ENCODE peak calls at places on chromosomes 11 and 22, in five cellular contexts. One of them, this sample, is unnamed.

GRCh38 chr22:18133452-18133851 is 16.5 kb upstream of the USP18 start:
- ATAC-seq in GM12878: no peak
- ATAC-seq in K562: no peak
- ATAC-seq in upper lobe of left lung: no peak
- ATAC-seq in HepG2: no peak
- ATAC-seq in this sample: peak

GRCh38 chr22:31497148-31497938 is 1.0 kb downstream of the SFI1 start:
- ATAC-seq in GM12878: no peak
- ATAC-seq in K562: no peak
- ATAC-seq in upper lobe of left lung: no peak
- ATAC-seq in HepG2: no peak
- ATAC-seq in this sample: no peak

GRCh38 chr11:10304495-10305261 is at the start of gene ADM:
- ATAC-seq in GM12878: peak
- ATAC-seq in K562: peak
- ATAC-seq in upper lobe of left lung: peak
- ATAC-seq in HepG2: peak
- ATAC-seq in this sample: peak

GRCh38 chr11:10594407-10594806 is 25.9 kb upstream of the LYVE1 start:
- ATAC-seq in GM12878: no peak
- ATAC-seq in K562: no peak
- ATAC-seq in upper lobe of left lung: no peak
- ATAC-seq in HepG2: no peak
- ATAC-seq in this sample: no peak

GRCh38 chr11:128878455-128878854 is 11.4 kb upstream of the KCNJ1 start:
- ATAC-seq in GM12878: no peak
- ATAC-seq in K562: no peak
- ATAC-seq in upper lobe of left lung: no peak
- ATAC-seq in HepG2: no peak
- ATAC-seq in this sample: no peak

GRCh38 chr11:116832350-116833290 is 2.9 kb downstream of the APOC3 start:
- ATAC-seq in GM12878: no peak
- ATAC-seq in K562: no peak
- ATAC-seq in upper lobe of left lung: no peak
- ATAC-seq in HepG2: peak
- ATAC-seq in this sample: no peak

GRCh38 chr22:31635638-31636306 is 26.2 kb downstream of the PISD start:
- ATAC-seq in GM12878: no peak
- ATAC-seq in K562: no peak
- ATAC-seq in upper lobe of left lung: peak
- ATAC-seq in HepG2: no peak
- ATAC-seq in this sample: no peak

GRCh38 chr11:15113381-15113780 is 1.3 kb upstream of the INSC start:
- ATAC-seq in GM12878: peak
- ATAC-seq in K562: no peak
- ATAC-seq in upper lobe of left lung: no peak
- ATAC-seq in HepG2: no peak
- ATAC-seq in this sample: no peak

GRCh38 chr11:114282488-114282887 is 13.7 kb upstream of the NNMT start:
- ATAC-seq in GM12878: no peak
- ATAC-seq in K562: no peak
- ATAC-seq in upper lobe of left lung: no peak
- ATAC-seq in HepG2: no peak
- ATAC-seq in this sample: no peak

GRCh38 chr11:61007383-61007970 is 36.0 kb downstream of the CD6 start:
- ATAC-seq in GM12878: peak
- ATAC-seq in K562: peak
- ATAC-seq in upper lobe of left lung: no peak
- ATAC-seq in HepG2: peak
- ATAC-seq in this sample: peak

GRCh38 chr11:77170107-77170506 is 42.1 kb downstream of the MYO7A start:
- ATAC-seq in GM12878: no peak
- ATAC-seq in K562: no peak
- ATAC-seq in upper lobe of left lung: no peak
- ATAC-seq in HepG2: no peak
- ATAC-seq in this sample: no peak

GRCh38 chr11:78149646-78150045 is 10.2 kb upstream of the ALG8 start:
- ATAC-seq in GM12878: no peak
- ATAC-seq in K562: peak
- ATAC-seq in upper lobe of left lung: no peak
- ATAC-seq in HepG2: peak
- ATAC-seq in this sample: peak

GRCh38 chr22:28116261-28116673 is 197.2 kb upstream of the PITPNB start:
- ATAC-seq in GM12878: no peak
- ATAC-seq in K562: no peak
- ATAC-seq in upper lobe of left lung: peak
- ATAC-seq in HepG2: no peak
- ATAC-seq in this sample: peak

GRCh38 chr22:48973694-48974041 is 854.0 kb downstream of the BRD1 start:
- ATAC-seq in GM12878: no peak
- ATAC-seq in K562: no peak
- ATAC-seq in upper lobe of left lung: peak
- ATAC-seq in HepG2: no peak
- ATAC-seq in this sample: no peak

GRCh38 chr22:36546932-36547331 is 18.0 kb upstream of the EIF3D start:
- ATAC-seq in GM12878: no peak
- ATAC-seq in K562: no peak
- ATAC-seq in upper lobe of left lung: no peak
- ATAC-seq in HepG2: no peak
- ATAC-seq in this sample: no peak

GRCh38 chr11:78935408-78936101 is 360.9 kb upstream of the NARS2 start:
- ATAC-seq in GM12878: no peak
- ATAC-seq in K562: no peak
- ATAC-seq in upper lobe of left lung: no peak
- ATAC-seq in HepG2: no peak
- ATAC-seq in this sample: no peak

GRCh38 chr11:16973565-16973964 is 40.6 kb downstream of the PLEKHA7 start:
- ATAC-seq in GM12878: no peak
- ATAC-seq in K562: no peak
- ATAC-seq in upper lobe of left lung: no peak
- ATAC-seq in HepG2: no peak
- ATAC-seq in this sample: no peak

GRCh38 chr11:14347494-14347893 is 11.5 kb downstream of the RRAS2 start:
- ATAC-seq in GM12878: no peak
- ATAC-seq in K562: no peak
- ATAC-seq in upper lobe of left lung: no peak
- ATAC-seq in HepG2: no peak
- ATAC-seq in this sample: no peak

GRCh38 chr22:35064664-35065063 is 1.3 kb upstream of the ISX start:
- ATAC-seq in GM12878: peak
- ATAC-seq in K562: peak
- ATAC-seq in upper lobe of left lung: no peak
- ATAC-seq in HepG2: peak
- ATAC-seq in this sample: no peak

GRCh38 chr11:119373917-119374631 is 7.4 kb downstream of the USP2 start:
- ATAC-seq in GM12878: peak
- ATAC-seq in K562: peak
- ATAC-seq in upper lobe of left lung: peak
- ATAC-seq in HepG2: peak
- ATAC-seq in this sample: peak

GRCh38 chr11:5603326-5603725 is 6.9 kb downstream of the TRIM6 start:
- ATAC-seq in GM12878: no peak
- ATAC-seq in K562: no peak
- ATAC-seq in upper lobe of left lung: no peak
- ATAC-seq in HepG2: no peak
- ATAC-seq in this sample: no peak

GRCh38 chr11:116707746-116708145 is 65.0 kb downstream of the BUD13 start:
- ATAC-seq in GM12878: no peak
- ATAC-seq in K562: no peak
- ATAC-seq in upper lobe of left lung: no peak
- ATAC-seq in HepG2: no peak
- ATAC-seq in this sample: no peak

DNA sequence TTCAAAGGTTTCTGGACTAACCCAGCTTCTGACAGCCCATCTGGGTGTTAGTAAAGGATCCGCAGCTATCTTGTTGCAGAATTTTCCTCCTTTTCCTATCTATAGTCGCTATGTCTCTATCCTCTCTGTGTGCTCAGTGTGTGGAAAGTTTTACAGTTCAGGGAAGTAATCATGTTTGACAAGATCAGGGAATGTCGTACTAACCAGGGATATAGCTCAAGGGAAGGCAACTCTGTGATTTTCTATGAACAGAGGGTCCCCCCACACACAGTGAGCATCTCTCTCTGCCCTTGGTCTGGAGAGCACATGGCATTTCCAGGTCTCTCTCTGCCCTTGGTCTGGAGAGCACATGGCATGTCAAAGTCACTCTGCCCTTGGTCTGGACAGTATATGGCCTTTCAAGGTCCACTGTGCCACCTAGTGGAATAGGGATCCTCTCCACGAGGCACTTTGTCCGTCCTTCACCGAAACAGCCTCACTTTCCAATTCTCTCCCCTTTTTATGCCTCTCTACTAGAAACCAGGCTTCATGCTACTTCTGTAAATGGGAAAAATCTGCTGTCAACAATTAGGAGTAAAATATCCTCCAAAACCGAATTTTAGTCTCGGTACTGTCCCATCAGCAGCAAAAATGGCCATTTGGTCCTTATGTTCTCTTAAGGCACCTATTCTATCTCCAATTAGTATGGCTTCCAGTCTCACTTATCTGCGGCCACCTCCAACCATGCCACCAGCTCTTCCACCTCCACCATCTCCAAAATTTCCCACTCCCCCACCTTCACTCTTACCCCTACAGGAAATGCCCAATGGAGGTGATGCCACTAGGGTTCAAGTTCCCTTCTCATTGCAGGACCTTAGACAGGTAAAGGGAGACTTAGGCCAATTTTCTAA is 88.7 kb downstream of the IGLL5 start:
- ATAC-seq in GM12878: no peak
- ATAC-seq in K562: peak
- ATAC-seq in upper lobe of left lung: no peak
- ATAC-seq in HepG2: peak
- ATAC-seq in this sample: no peak
- TF ChIP-seq CTCF in GM12878: no peak
- TF ChIP-seq CTCF in K562: no peak
- TF ChIP-seq CTCF in upper lobe of left lung: no peak
- TF ChIP-seq CTCF in HepG2: peak
- TF ChIP-seq CTCF in this sample: no peak

DNA sequence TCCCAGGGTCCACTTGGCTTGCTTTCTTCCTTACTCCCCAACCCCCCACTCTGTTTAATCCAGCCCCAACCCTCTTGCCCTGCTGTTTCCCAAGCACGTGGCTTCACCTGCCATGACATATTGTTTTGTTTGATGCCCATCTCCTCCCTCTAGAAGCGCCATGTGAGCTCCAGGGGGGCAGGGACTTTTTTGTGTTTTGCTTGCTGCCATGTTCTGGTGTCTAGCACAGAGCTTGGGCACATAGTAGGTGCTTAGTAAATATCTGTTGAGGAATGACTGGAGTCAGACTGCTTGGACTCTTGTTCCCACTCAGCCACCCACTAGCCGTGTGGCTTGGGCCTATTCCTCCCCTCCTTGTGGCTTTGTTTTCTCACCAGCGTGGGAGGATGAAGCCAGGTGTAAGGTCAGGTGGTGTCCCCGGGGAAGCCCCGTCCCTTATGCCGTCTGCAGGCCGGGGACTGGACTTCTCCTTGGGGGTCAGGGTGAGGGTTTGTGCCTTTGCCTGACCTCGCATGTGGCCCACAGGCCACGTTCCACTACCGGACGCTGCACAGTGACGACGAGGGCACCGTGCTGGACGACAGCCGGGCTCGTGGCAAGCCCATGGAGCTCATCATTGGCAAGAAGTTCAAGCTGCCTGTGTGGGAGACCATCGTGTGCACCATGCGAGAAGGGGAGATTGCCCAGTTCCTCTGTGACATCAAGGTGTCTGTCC is 3.8 kb downstream of the AIP start:
- ATAC-seq in GM12878: peak
- ATAC-seq in K562: no peak
- ATAC-seq in upper lobe of left lung: no peak
- ATAC-seq in HepG2: no peak
- ATAC-seq in this sample: no peak
- TF ChIP-seq POLR2AphosphoS5 in GM12878: peak
- TF ChIP-seq POLR2AphosphoS5 in K562: no peak
- TF ChIP-seq POLR2AphosphoS5 in upper lobe of left lung: no peak
- TF ChIP-seq POLR2AphosphoS5 in HepG2: no peak
- TF ChIP-seq POLR2AphosphoS5 in this sample: no peak

GRCh38 chr11:86068951-86069407 is at the start of gene PICALM:
- ATAC-seq in GM12878: peak
- ATAC-seq in K562: peak
- ATAC-seq in upper lobe of left lung: peak
- ATAC-seq in HepG2: peak
- ATAC-seq in this sample: peak
- TF ChIP-seq EP300 in GM12878: no peak
- TF ChIP-seq EP300 in K562: peak
- TF ChIP-seq EP300 in upper lobe of left lung: no peak
- TF ChIP-seq EP300 in HepG2: no peak
- TF ChIP-seq EP300 in this sample: no peak

GRCh38 chr11:2185324-2186085 is 13.9 kb upstream of the TH start:
- ATAC-seq in GM12878: no peak
- ATAC-seq in K562: no peak
- ATAC-seq in upper lobe of left lung: no peak
- ATAC-seq in HepG2: no peak
- ATAC-seq in this sample: no peak
- TF ChIP-seq CTCF in GM12878: no peak
- TF ChIP-seq CTCF in K562: no peak
- TF ChIP-seq CTCF in upper lobe of left lung: no peak
- TF ChIP-seq CTCF in HepG2: no peak
- TF ChIP-seq CTCF in this sample: no peak

DNA sequence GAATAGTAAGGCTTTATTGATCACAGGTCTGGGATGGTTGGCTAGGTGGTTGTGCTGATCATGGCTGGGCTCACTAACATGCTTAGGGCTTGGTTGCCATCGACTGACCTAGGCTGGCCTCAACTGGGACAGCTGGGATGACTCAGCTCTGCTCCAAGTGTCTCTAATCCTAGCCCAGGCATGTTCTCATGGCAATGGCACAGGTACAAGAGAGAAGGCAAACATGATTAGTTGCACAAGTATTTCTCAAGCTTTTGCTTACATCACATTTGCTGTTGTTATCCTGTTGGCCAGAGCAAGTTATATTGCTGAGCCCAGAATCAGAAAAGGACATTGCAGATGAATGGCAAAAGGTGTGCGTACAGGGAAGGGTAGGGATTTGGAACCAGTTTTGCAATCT is 68.5 kb upstream of the SLC35C1 start:
- ATAC-seq in GM12878: no peak
- ATAC-seq in K562: peak
- ATAC-seq in upper lobe of left lung: peak
- ATAC-seq in HepG2: peak
- ATAC-seq in this sample: peak
- TF ChIP-seq POLR2AphosphoS5 in GM12878: no peak
- TF ChIP-seq POLR2AphosphoS5 in K562: no peak
- TF ChIP-seq POLR2AphosphoS5 in upper lobe of left lung: peak
- TF ChIP-seq POLR2AphosphoS5 in HepG2: no peak
- TF ChIP-seq POLR2AphosphoS5 in this sample: no peak

DNA sequence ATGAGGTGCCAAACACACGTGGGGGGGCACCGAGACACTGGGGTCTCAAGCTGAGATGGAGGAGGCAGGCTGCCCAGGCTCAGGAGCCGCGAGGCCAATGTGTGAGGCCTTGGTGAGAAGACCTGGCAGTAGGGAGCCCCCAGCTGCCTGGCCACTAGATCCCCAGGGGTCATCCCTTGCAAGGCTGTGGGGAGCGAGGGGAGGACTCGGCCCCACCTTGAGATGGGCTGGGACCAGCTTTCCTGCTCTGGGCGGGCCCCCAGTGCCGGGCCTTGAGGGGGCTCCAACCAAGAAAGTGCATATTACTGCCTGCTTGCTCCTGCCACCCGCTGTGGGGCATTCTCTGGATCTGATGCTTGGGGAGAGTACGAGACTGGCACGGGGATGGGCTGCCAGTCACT is 107.0 kb downstream of the CTTN start:
- ATAC-seq in GM12878: no peak
- ATAC-seq in K562: no peak
- ATAC-seq in upper lobe of left lung: no peak
- ATAC-seq in HepG2: no peak
- ATAC-seq in this sample: no peak
- TF ChIP-seq EP300 in GM12878: no peak
- TF ChIP-seq EP300 in K562: no peak
- TF ChIP-seq EP300 in upper lobe of left lung: no peak
- TF ChIP-seq EP300 in HepG2: no peak
- TF ChIP-seq EP300 in this sample: no peak

GRCh38 chr11:62588966-62589637 is 2.2 kb downstream of the TUT1 start:
- ATAC-seq in GM12878: no peak
- ATAC-seq in K562: no peak
- ATAC-seq in upper lobe of left lung: no peak
- ATAC-seq in HepG2: no peak
- ATAC-seq in this sample: no peak
- TF ChIP-seq CTCF in GM12878: no peak
- TF ChIP-seq CTCF in K562: peak
- TF ChIP-seq CTCF in upper lobe of left lung: no peak
- TF ChIP-seq CTCF in HepG2: peak
- TF ChIP-seq CTCF in this sample: no peak

This sample was measured in gastroesophageal sphincter.